ENCODE peak calls at places on chromosomes 4 and X, in nine cellular contexts. A is transverse colon, E is suprapubic skin, J is thoracic aorta, L is lung, M is tibial nerve, H is psoas muscle, W is MM.1S, S is cardiac muscle cell. D is an unnamed sample. For H3K4me1, the result is how much of the 10 kb centered on the place peaks cover.

GRCh38 chrX:11786862-11787261 is 28.8 kb downstream of the MSL3 start:
- DNase-seq in A (no peak), E (no peak), J (no peak), L (no peak), M (no peak), H (no peak), W (no peak), S (no peak), D (no peak)

GRCh38 chr4:137861682-137862081 is 329.4 kb upstream of the PCDH18 start:
- DNase-seq in A (no peak), E (no peak), J (no peak), L (no peak), M (no peak), H (no peak), W (peak), S (peak), D (no peak)

GRCh38 chr4:83224502-83225197 is 59.9 kb downstream of the COQ2 start:
- DNase-seq in A (no peak), E (no peak), J (no peak), L (no peak), M (no peak), H (no peak), W (no peak), S (no peak), D (no peak)

GRCh38 chr4:155572106-155572703 is 94.4 kb upstream of the GUCY1A1 start:
- DNase-seq in A (no peak), E (no peak), J (no peak), L (no peak), M (no peak), H (no peak), W (peak), S (no peak), D (no peak)

GRCh38 chr4:183924362-183925044 is 19.4 kb downstream of the STOX2 start:
- DNase-seq in A (no peak), E (no peak), J (no peak), L (no peak), M (no peak), H (no peak), W (no peak), S (no peak), D (no peak)

GRCh38 chrX:111244238-111244750 is 26.0 kb downstream of the CAPN6 start:
- DNase-seq in A (no peak), E (no peak), J (no peak), L (no peak), M (no peak), H (no peak), W (peak), S (peak), D (no peak)

GRCh38 chr4:182495111-182495510 is 251.9 kb downstream of the TENM3 start:
- DNase-seq in A (no peak), E (no peak), J (no peak), L (no peak), M (no peak), H (no peak), W (no peak), S (no peak), D (no peak)

GRCh38 chr4:143241892-143242291 is 57.2 kb downstream of the USP38 start:
- DNase-seq in A (no peak), E (no peak), J (no peak), L (no peak), M (no peak), H (no peak), W (no peak), S (no peak), D (no peak)

GRCh38 chr4:54971474-54971950 is 153.9 kb downstream of the KDR start:
- DNase-seq in A (no peak), E (no peak), J (no peak), L (no peak), M (peak), H (no peak), W (peak), S (peak), D (no peak)

GRCh38 chrX:144612076-144612475 is 635.2 kb upstream of the SPANXN1 start:
- DNase-seq in A (no peak), E (no peak), J (no peak), L (no peak), M (no peak), H (no peak), W (no peak), S (no peak), D (no peak)

GRCh38 chr4:56739104-56739777 is 58.1 kb upstream of the HOPX start:
- DNase-seq in A (no peak), E (no peak), J (no peak), L (no peak), M (no peak), H (no peak), W (no peak), S (no peak), D (no peak)

GRCh38 chr4:7206385-7206784 is 14.0 kb downstream of the SORCS2 start:
- DNase-seq in A (no peak), E (no peak), J (peak), L (no peak), M (no peak), H (peak), W (no peak), S (no peak), D (peak)

GRCh38 chrX:36867143-36867542 is 141.0 kb upstream of the FAM47C start:
- DNase-seq in A (no peak), E (no peak), J (no peak), L (no peak), M (peak), H (no peak), W (peak), S (peak), D (no peak)

GRCh38 chr4:56646341-56646740 is 34.8 kb downstream of the HOPX start:
- DNase-seq in A (no peak), E (no peak), J (no peak), L (no peak), M (no peak), H (no peak), W (no peak), S (no peak), D (no peak)

GRCh38 chrX:119015407-119016242 is 41.2 kb downstream of the LONRF3 start:
- DNase-seq in A (peak), E (no peak), J (peak), L (peak), M (peak), H (peak), W (peak), S (no peak), D (peak)

GRCh38 chr4:1593038-1593417 is 91.1 kb downstream of the FAM53A start:
- DNase-seq in A (no peak), E (no peak), J (no peak), L (no peak), M (no peak), H (no peak), W (no peak), S (no peak), D (peak)

GRCh38 chr4:4838602-4839470 is 20.6 kb upstream of the MSX1 start:
- DNase-seq in A (no peak), E (peak), J (no peak), L (no peak), M (no peak), H (no peak), W (no peak), S (no peak), D (no peak)

GRCh38 chr4:16250665-16251365 is 24.5 kb upstream of the TAPT1 start:
- DNase-seq in A (no peak), E (no peak), J (no peak), L (no peak), M (no peak), H (no peak), W (no peak), S (peak), D (peak)

GRCh38 chr4:140754918-140755810 is 1.0 kb downstream of the TBC1D9 start:
- DNase-seq in A (no peak), E (no peak), J (no peak), L (no peak), M (no peak), H (no peak), W (no peak), S (no peak), D (no peak)

GRCh38 chrX:46547857-46548256 is 2.6 kb upstream of the ZNF674 start:
- DNase-seq in A (no peak), E (no peak), J (no peak), L (no peak), M (no peak), H (no peak), W (no peak), S (no peak), D (no peak)

GRCh38 chr4:149345424-149345823 is 470.2 kb downstream of the IQCM start:
- DNase-seq in A (no peak), E (no peak), J (no peak), L (no peak), M (no peak), H (no peak), W (no peak), S (no peak), D (no peak)

GRCh38 chr4:140427919-140428471 is 547 bp upstream of the CLGN start:
- DNase-seq in A (no peak), E (no peak), J (no peak), L (no peak), M (no peak), H (no peak), W (no peak), S (no peak), D (no peak)

GRCh38 chrX:145393702-145394235 is 146.5 kb downstream of the SPANXN1 start:
- DNase-seq in A (no peak), E (no peak), J (no peak), L (no peak), M (no peak), H (no peak), W (peak), S (no peak), D (no peak)

GRCh38 chr4:8472166-8472688 is 31.6 kb downstream of the TRMT44 start:
- DNase-seq in A (no peak), E (no peak), J (no peak), L (no peak), M (no peak), H (no peak), W (no peak), S (no peak), D (no peak)

GRCh38 chr4:8188743-8189550 is 10.1 kb upstream of the SH3TC1 start:
- DNase-seq in A (no peak), E (peak), J (no peak), L (peak), M (no peak), H (peak), W (peak), S (no peak), D (peak)

GRCh38 chr4:20464381-20464780 is 212.7 kb downstream of the SLIT2 start:
- DNase-seq in A (no peak), E (no peak), J (no peak), L (no peak), M (no peak), H (no peak), W (no peak), S (no peak), D (no peak)

GRCh38 chr4:107278791-107279481 is 242.8 kb upstream of the DKK2 start:
- DNase-seq in A (no peak), E (no peak), J (no peak), L (no peak), M (no peak), H (no peak), W (no peak), S (no peak), D (no peak)

GRCh38 chr4:75909331-75909844 is 7.1 kb upstream of the PPEF2 start:
- DNase-seq in A (no peak), E (no peak), J (no peak), L (no peak), M (no peak), H (no peak), W (no peak), S (no peak), D (no peak)

GRCh38 chr4:169256101-169256612 is 14.6 kb downstream of the SH3RF1 start:
- DNase-seq in A (no peak), E (no peak), J (no peak), L (no peak), M (no peak), H (no peak), W (no peak), S (no peak), D (no peak)
- H3K4me1 ChIP-seq in A (under half), E (half or more), J (half or more), L (under half), M (under half), H (half or more), W (under half), S (under half), D (under half)

GRCh38 chrX:65772842-65773241 is 105.4 kb downstream of the MSN start:
- DNase-seq in A (peak), E (no peak), J (no peak), L (no peak), M (peak), H (no peak), W (no peak), S (no peak), D (no peak)
- H3K27ac ChIP-seq in A (peak), E (peak), J (no peak), L (no peak), M (no peak), H (no peak), W (no peak), S (no peak), D (no peak)

GRCh38 chr4:73844806-73845205 is 8.3 kb upstream of the PF4V1 start:
- DNase-seq in A (no peak), E (no peak), J (no peak), L (no peak), M (no peak), H (no peak), W (no peak), S (no peak), D (no peak)

GRCh38 chr4:73843369-73843768 is 6.9 kb downstream of the CXCL6 start:
- DNase-seq in A (no peak), E (no peak), J (no peak), L (no peak), M (no peak), H (no peak), W (no peak), S (no peak), D (no peak)

GRCh38 chr4:73841243-73841925 is 4.9 kb downstream of the CXCL6 start:
- DNase-seq in A (no peak), E (no peak), J (no peak), L (no peak), M (no peak), H (no peak), W (no peak), S (no peak), D (no peak)

GRCh38 chr4:73844352-73844751 is 7.9 kb downstream of the CXCL6 start:
- DNase-seq in A (no peak), E (no peak), J (no peak), L (no peak), M (no peak), H (no peak), W (no peak), S (no peak), D (no peak)

DNA sequence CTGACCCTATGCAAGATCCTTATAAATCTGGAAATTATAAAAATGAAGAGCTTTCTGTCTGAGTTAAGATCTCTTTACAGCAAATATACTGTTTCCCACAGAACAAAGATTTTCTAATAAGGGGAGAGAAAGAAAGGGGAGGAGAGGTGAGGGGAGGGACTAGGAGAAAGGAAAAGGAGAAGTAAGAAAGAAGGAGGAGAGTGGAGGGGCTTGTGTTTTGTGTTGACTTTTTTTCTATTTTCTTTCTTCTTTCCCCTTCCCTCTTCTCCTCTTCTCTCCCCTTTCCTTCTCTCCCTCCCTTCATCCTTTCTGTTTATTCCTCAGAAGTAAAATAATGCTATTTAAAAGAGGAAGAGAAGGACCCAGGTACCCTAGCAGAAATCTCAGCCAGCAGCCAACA is 6.2 kb downstream of the CXCL6 start:
- DNase-seq in A (no peak), E (no peak), J (no peak), L (no peak), M (no peak), H (no peak), W (no peak), S (no peak), D (no peak)
- H3K4me1 ChIP-seq in A (under half), E (under half), J (under half), L (under half), M (under half), H (under half), W (under half), S (under half), D (under half)

DNA sequence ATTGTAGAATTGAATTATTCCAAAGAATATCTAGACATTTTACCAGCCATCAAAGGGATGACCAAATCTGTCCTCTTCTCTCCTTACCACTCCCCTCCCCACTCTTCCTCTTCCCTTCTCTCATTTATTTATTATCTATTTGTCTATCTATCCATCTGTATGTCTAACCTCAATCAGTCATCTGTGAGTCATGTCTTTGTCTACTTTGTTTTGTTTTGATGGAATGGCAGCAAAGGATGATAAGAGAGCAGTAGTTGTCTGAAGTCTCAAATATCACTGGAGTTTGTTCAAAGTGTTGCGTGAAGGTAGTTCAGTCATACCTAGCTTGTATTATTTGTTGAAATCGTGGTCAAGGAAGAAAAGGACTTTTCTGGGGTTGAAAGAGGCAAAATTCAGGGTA is 34.7 kb upstream of the PGRMC2 start:
- DNase-seq in A (no peak), E (no peak), J (no peak), L (no peak), M (no peak), H (no peak), W (no peak), S (no peak), D (no peak)
- H3K27ac ChIP-seq in A (no peak), E (no peak), J (no peak), L (no peak), M (no peak), H (no peak), W (no peak), S (no peak), D (no peak)

DNA sequence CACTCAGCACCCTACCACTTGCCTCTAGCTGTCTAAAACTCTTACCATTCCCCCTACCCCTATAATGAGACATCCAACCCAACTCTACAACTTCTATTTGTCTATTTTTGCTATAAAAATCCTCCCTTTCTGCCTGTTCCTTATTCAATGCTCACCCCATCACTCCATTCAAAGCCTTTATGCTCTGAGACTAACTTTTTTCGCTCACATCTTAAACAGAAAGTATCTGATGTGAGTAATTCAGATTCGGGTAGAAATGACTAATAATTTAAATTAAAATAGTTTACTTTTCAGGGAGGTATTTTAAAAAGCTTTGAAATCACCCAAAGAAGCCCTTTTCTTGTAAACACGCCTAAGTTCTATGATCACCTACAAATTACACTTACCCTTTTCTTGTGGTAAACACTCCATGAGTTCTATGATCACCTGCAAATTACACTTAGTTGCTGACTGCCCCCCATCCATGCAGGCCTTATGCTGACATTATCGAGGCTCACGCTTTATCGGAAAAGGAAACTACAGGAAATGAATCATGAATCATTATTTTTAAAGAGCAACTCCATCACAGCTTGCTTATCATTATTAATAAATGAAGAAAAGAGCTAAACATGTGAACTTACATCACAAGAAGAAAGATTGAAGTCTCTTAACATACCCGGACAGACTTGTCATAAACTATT is 168.7 kb upstream of the PPP1R2C start:
- DNase-seq in A (no peak), E (no peak), J (no peak), L (no peak), M (no peak), H (no peak), W (no peak), S (no peak), D (no peak)
- H3K4me1 ChIP-seq in A (under half), E (under half), J (under half), L (under half), M (under half), H (under half), W (under half), S (under half), D (under half)

D was measured in right lobe of liver.